ENCODE peak calls at places on chromosomes 3 and 15, in four cellular contexts. G, B, Q and M are unnamed samples.

GRCh38 chr15:38454687-38455071 is 752 bp downstream of the FAM98B start:
- DNase-seq in Q (no peak), G (no peak), B (no peak), M (no peak)

GRCh38 chr3:126607214-126607908 is 47.6 kb downstream of the TXNRD3 start:
- DNase-seq in Q (peak; percentile 6), G (no peak), B (no peak), M (no peak)

GRCh38 chr3:52529376-52530333 is 4.0 kb downstream of the NT5DC2 start:
- DNase-seq in Q (no peak), B (no peak), G (no peak), M (no peak)

GRCh38 chr3:73571238-73571741 is 53.5 kb downstream of the PDZRN3 start:
- DNase-seq in G (no peak), Q (no peak), B (no peak), M (no peak)

GRCh38 chr3:184456476-184456875 is 76.6 kb downstream of the CHRD start:
- DNase-seq in Q (no peak), B (no peak), G (no peak), M (no peak)

GRCh38 chr3:64859625-64860590 is 172.1 kb upstream of the ADAMTS9 start:
- DNase-seq in B (no peak), G (no peak), Q (no peak), M (no peak)

GRCh38 chr3:73009008-73009407 is 12.4 kb downstream of the PPP4R2 start:
- DNase-seq in Q (no peak), B (no peak), G (no peak), M (no peak)

GRCh38 chr3:25472153-25472552 is 44.1 kb downstream of the RARB start:
- DNase-seq in Q (peak; percentile 40), B (no peak), G (no peak), M (no peak)

GRCh38 chr3:38515367-38515766 is 19.2 kb downstream of the EXOG start:
- DNase-seq in G (no peak), B (no peak), Q (no peak), M (no peak)

GRCh38 chr3:15637131-15637951 is 35.8 kb downstream of the BTD start:
- DNase-seq in Q (no peak), B (peak; percentile 58), G (no peak), M (no peak)

GRCh38 chr3:37859908-37860199 is 1.8 kb upstream of the CTDSPL start:
- DNase-seq in Q (no peak), B (no peak), G (no peak), M (no peak)

GRCh38 chr15:40918799-40919392 is 10.2 kb upstream of the DLL4 start:
- DNase-seq in Q (peak; percentile 37), B (no peak), G (no peak), M (no peak)

GRCh38 chr15:66945286-66945685 is 120.1 kb upstream of the SMAD3 start:
- DNase-seq in B (no peak), Q (no peak), G (no peak), M (no peak)

GRCh38 chr3:76365284-76365683 is 579.9 kb upstream of the ZNF717 start:
- DNase-seq in Q (no peak), G (no peak), B (no peak), M (no peak)

GRCh38 chr3:143239026-143239425 is 119.5 kb downstream of the CHST2 start:
- DNase-seq in G (no peak), Q (no peak), B (no peak), M (no peak)

GRCh38 chr3:30511524-30512278 is 94.7 kb upstream of the TGFBR2 start:
- DNase-seq in B (no peak), G (no peak), Q (no peak), M (no peak)

GRCh38 chr15:100900136-100900894 is 18.8 kb upstream of the LRRK1 start:
- DNase-seq in Q (peak; percentile 31), B (no peak), G (no peak), M (no peak)

GRCh38 chr3:108011616-108012015 is 79.2 kb downstream of the CD47 start:
- DNase-seq in Q (no peak), B (no peak), G (no peak), M (no peak)

GRCh38 chr3:82012775-82013174 is 251.3 kb upstream of the GBE1 start:
- DNase-seq in G (no peak), B (no peak), Q (no peak), M (no peak)

GRCh38 chr3:114803042-114803695 is 343.9 kb downstream of the ZBTB20 start:
- DNase-seq in G (no peak), B (no peak), Q (no peak), M (no peak)

GRCh38 chr3:136535906-136536305 is 216.3 kb downstream of the STAG1 start:
- DNase-seq in B (no peak), Q (no peak), G (no peak), M (no peak)

GRCh38 chr3:34229871-34230270 is 431.4 kb downstream of the PDCD6IP start:
- DNase-seq in B (no peak), Q (no peak), G (no peak), M (no peak)

GRCh38 chr3:39249453-39250115 is 30.3 kb downstream of the CX3CR1 start:
- DNase-seq in Q (no peak), B (no peak), G (no peak), M (no peak)

GRCh38 chr3:149717391-149718056 is 34.8 kb downstream of the COMMD2 start:
- DNase-seq in B (no peak), G (no peak), Q (peak; percentile 30), M (no peak)

GRCh38 chr3:3134750-3135448 is 8.2 kb downstream of the TRNT1 start:
- DNase-seq in B (no peak), G (no peak), Q (no peak), M (no peak)

GRCh38 chr15:25182736-25183445 is 228.1 kb downstream of the SNRPN start:
- DNase-seq in Q (no peak), B (no peak), G (no peak), M (no peak)

GRCh38 chr3:151319613-151320012 is 3.0 kb upstream of the GPR87 start:
- DNase-seq in B (no peak), Q (no peak), G (no peak), M (no peak)

GRCh38 chr3:182803006-182803405 is 9.7 kb downstream of the ATP11B start:
- DNase-seq in B (no peak), Q (no peak), G (no peak), M (no peak)

GRCh38 chr3:182807056-182807455 is 13.8 kb downstream of the ATP11B start:
- DNase-seq in G (no peak), B (no peak), Q (no peak), M (no peak)

GRCh38 chr3:182802413-182802812 is 9.1 kb downstream of the ATP11B start:
- DNase-seq in B (no peak), G (no peak), Q (no peak), M (no peak)

GRCh38 chr3:182800508-182800907 is 7.2 kb downstream of the ATP11B start:
- DNase-seq in B (no peak), G (no peak), Q (no peak), M (no peak)

GRCh38 chr3:182803596-182803995 is 10.3 kb downstream of the ATP11B start:
- DNase-seq in B (no peak), Q (no peak), G (no peak), M (no peak)
- TF ChIP-seq TAF1 in B (no peak), Q (no peak), G (no peak), M (no peak)

DNA sequence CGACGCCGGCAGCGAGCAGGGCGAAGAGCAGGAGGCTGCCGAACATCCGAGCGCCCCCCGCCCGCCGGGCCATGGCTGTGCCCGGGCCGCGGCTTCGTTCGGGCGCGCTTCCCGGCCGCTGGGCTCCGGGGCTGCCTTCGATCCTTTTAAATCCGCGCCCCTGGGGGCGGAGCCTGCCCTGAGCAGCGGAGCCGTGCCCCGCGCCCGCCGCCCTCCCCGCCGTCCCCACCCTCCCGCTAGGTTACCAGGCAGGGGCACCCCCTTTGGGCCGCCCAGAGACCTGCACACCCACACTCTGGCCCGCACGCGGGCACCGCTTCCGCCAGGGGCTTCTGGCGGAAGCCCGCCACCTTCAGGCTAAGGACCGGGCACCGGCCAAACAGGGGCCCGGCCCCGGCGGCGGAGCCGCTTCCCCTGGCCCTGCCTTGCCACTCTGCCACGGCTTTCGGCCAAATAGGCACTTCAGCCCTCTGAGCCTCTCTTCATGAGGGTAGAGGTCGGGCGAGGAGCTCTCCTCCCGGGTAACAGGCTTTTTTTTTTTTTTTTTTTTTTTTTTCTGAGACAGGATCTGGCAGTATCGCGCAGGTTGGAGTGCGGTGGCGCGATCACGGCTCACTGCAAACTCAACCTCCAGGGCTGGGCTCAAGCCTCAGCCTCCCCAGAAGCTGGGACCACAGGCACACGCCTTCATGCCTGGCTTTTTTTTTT is at the start of gene NMB:
- DNase-seq in Q (no peak), G (peak; percentile 69), B (peak; percentile 33), M (peak; percentile 84)
- TF ChIP-seq POLR2AphosphoS5 in Q (no peak), G (no peak), B (peak; percentile 32), M (peak; percentile 18)

GRCh38 chr3:138349926-138350665 is 1.7 kb downstream of the MRAS start:
- DNase-seq in G (no peak), B (no peak), Q (no peak), M (no peak)

GRCh38 chr3:138347084-138347483 is 1.3 kb upstream of the MRAS start:
- DNase-seq in G (no peak), Q (no peak), B (no peak), M (no peak)

GRCh38 chr3:138351151-138351550 is 2.8 kb downstream of the MRAS start:
- DNase-seq in B (no peak), Q (no peak), G (no peak), M (no peak)

GRCh38 chr3:138348950-138349739 is 766 bp downstream of the MRAS start:
- DNase-seq in Q (peak; percentile 23), G (no peak), B (no peak), M (no peak)

DNA sequence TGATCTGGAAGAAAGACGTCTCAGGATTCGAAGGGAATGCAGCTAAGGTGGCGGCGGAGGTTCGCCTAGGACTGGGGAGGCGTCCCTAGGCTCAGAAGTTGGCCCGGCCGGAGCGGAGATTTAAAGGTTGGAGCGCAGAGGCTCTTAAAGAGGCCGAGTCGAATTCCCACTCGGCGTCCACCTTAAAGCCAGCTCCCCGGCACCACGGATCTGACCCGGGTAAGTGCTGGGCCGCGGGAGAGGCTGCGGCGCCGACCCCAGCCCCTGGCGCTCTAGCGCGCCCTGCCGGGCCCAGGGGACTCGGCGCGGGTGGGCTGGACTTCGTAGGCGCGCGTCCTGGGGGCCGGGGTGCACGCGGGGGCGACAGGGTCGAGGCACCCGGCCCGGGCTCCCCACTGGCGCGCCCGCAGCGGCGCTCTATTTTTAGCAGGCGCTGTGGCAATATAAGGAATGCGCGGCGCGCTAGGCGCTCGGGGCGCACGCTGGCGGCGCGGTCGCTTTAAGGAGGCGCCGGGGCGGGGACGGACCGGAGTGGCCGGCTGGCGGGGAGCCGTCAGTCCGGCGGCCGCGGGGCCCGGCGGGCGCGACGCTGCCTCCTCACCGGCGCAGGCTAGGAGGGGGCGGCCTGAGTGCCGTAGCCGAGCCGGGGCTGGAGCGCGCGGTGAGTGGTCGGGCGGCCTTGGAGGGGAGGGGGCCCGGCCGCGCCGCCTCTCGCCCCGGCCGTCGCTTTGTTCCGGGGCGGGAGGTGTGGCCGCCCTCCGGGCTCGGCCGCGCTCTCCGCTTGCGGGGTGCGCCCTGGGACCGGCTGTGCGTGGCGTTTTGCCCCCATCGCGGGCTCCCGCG is at the start of gene MRAS:
- DNase-seq in B (no peak), Q (peak; percentile 72), G (peak; percentile 32), M (no peak)
- TF ChIP-seq POLR2A in B (no peak), Q (no peak), G (no peak), M (no peak)

GRCh38 chr3:177182352-177182751 is 14.9 kb downstream of the TBL1XR1 start:
- DNase-seq in B (no peak), Q (no peak), G (no peak), M (no peak)

GRCh38 chr3:177181418-177181817 is 15.9 kb downstream of the TBL1XR1 start:
- DNase-seq in B (no peak), Q (no peak), G (no peak), M (no peak)

GRCh38 chr3:177185035-177185574 is 12.2 kb downstream of the TBL1XR1 start:
- DNase-seq in Q (no peak), B (no peak), G (no peak), M (no peak)

GRCh38 chr3:177190701-177191100 is 6.6 kb downstream of the TBL1XR1 start:
- DNase-seq in G (no peak), B (no peak), Q (no peak), M (no peak)

GRCh38 chr3:177186306-177186705 is 11.0 kb downstream of the TBL1XR1 start:
- DNase-seq in B (no peak), Q (no peak), G (no peak), M (no peak)
- TF ChIP-seq TAF1 in B (no peak), Q (no peak), G (no peak), M (no peak)